ENCODE peak calls at places on chromosomes 11 and 22, in six cellular contexts. One of them, this sample, is unnamed.

GRCh38 chr22:30574095-30574981 is at the start of gene GAL3ST1:
- DNase-seq in hippocampal formation: peak
- DNase-seq in posterior cingulate gyrus: peak
- DNase-seq in HEK293T: no peak
- DNase-seq in caudate nucleus: peak
- DNase-seq in fibroblast of the aortic adventitia: no peak
- DNase-seq in this sample: peak

GRCh38 chr11:35943761-35944502 is at the start of gene LDLRAD3:
- DNase-seq in hippocampal formation: peak
- DNase-seq in fibroblast of the aortic adventitia: peak
- DNase-seq in HEK293T: peak
- DNase-seq in posterior cingulate gyrus: peak
- DNase-seq in caudate nucleus: peak
- DNase-seq in this sample: peak

GRCh38 chr11:61914471-61915171 is 2.7 kb downstream of the RAB3IL1 start:
- DNase-seq in posterior cingulate gyrus: peak
- DNase-seq in HEK293T: no peak
- DNase-seq in hippocampal formation: no peak
- DNase-seq in fibroblast of the aortic adventitia: no peak
- DNase-seq in caudate nucleus: no peak
- DNase-seq in this sample: no peak

GRCh38 chr22:38203855-38204497 is 2.2 kb downstream of the MAFF start:
- DNase-seq in fibroblast of the aortic adventitia: peak
- DNase-seq in hippocampal formation: no peak
- DNase-seq in HEK293T: no peak
- DNase-seq in posterior cingulate gyrus: no peak
- DNase-seq in caudate nucleus: no peak
- DNase-seq in this sample: no peak

GRCh38 chr11:9091044-9091936 is at the start of gene SCUBE2:
- DNase-seq in caudate nucleus: no peak
- DNase-seq in hippocampal formation: no peak
- DNase-seq in HEK293T: no peak
- DNase-seq in fibroblast of the aortic adventitia: no peak
- DNase-seq in posterior cingulate gyrus: no peak
- DNase-seq in this sample: no peak

GRCh38 chr11:2328040-2328439 is 26.2 kb downstream of the TSPAN32 start:
- DNase-seq in hippocampal formation: peak
- DNase-seq in fibroblast of the aortic adventitia: no peak
- DNase-seq in caudate nucleus: no peak
- DNase-seq in HEK293T: no peak
- DNase-seq in posterior cingulate gyrus: no peak
- DNase-seq in this sample: no peak

GRCh38 chr11:101336858-101337257 is 207.2 kb upstream of the PGR start:
- DNase-seq in hippocampal formation: no peak
- DNase-seq in HEK293T: no peak
- DNase-seq in caudate nucleus: no peak
- DNase-seq in posterior cingulate gyrus: no peak
- DNase-seq in fibroblast of the aortic adventitia: no peak
- DNase-seq in this sample: no peak

GRCh38 chr22:48373626-48374173 is 1454.0 kb downstream of the BRD1 start:
- DNase-seq in hippocampal formation: no peak
- DNase-seq in fibroblast of the aortic adventitia: no peak
- DNase-seq in posterior cingulate gyrus: no peak
- DNase-seq in HEK293T: no peak
- DNase-seq in caudate nucleus: no peak
- DNase-seq in this sample: no peak

GRCh38 chr11:7020183-7020917 is at the start of the genes NLRP14 and ZNF214:
- DNase-seq in hippocampal formation: peak
- DNase-seq in caudate nucleus: peak
- DNase-seq in fibroblast of the aortic adventitia: peak
- DNase-seq in HEK293T: peak
- DNase-seq in posterior cingulate gyrus: peak
- DNase-seq in this sample: peak

GRCh38 chr11:77072851-77073327 is 6.1 kb downstream of the CAPN5 start:
- DNase-seq in posterior cingulate gyrus: no peak
- DNase-seq in hippocampal formation: no peak
- DNase-seq in fibroblast of the aortic adventitia: no peak
- DNase-seq in HEK293T: no peak
- DNase-seq in caudate nucleus: no peak
- DNase-seq in this sample: no peak

GRCh38 chr11:90288207-90288821 is 65.5 kb upstream of the CHORDC1 start:
- DNase-seq in HEK293T: peak
- DNase-seq in hippocampal formation: peak
- DNase-seq in fibroblast of the aortic adventitia: peak
- DNase-seq in caudate nucleus: no peak
- DNase-seq in posterior cingulate gyrus: no peak
- DNase-seq in this sample: no peak

GRCh38 chr11:77211040-77211451 is 83.0 kb downstream of the MYO7A start:
- DNase-seq in HEK293T: no peak
- DNase-seq in posterior cingulate gyrus: no peak
- DNase-seq in hippocampal formation: no peak
- DNase-seq in caudate nucleus: no peak
- DNase-seq in fibroblast of the aortic adventitia: no peak
- DNase-seq in this sample: no peak

GRCh38 chr11:101441747-101442146 is 142.1 kb downstream of the TRPC6 start:
- DNase-seq in HEK293T: no peak
- DNase-seq in posterior cingulate gyrus: no peak
- DNase-seq in caudate nucleus: no peak
- DNase-seq in hippocampal formation: no peak
- DNase-seq in fibroblast of the aortic adventitia: no peak
- DNase-seq in this sample: no peak

GRCh38 chr11:86802601-86803051 is 2.3 kb downstream of the PRSS23 start:
- DNase-seq in HEK293T: peak
- DNase-seq in posterior cingulate gyrus: no peak
- DNase-seq in hippocampal formation: peak
- DNase-seq in fibroblast of the aortic adventitia: peak
- DNase-seq in caudate nucleus: no peak
- DNase-seq in this sample: no peak

GRCh38 chr11:58513747-58514367 is 6.0 kb upstream of the OR5B21 start:
- DNase-seq in posterior cingulate gyrus: peak
- DNase-seq in fibroblast of the aortic adventitia: peak
- DNase-seq in hippocampal formation: peak
- DNase-seq in caudate nucleus: peak
- DNase-seq in HEK293T: peak
- DNase-seq in this sample: peak

GRCh38 chr11:19347911-19348310 is 107.2 kb upstream of the E2F8 start:
- DNase-seq in caudate nucleus: no peak
- DNase-seq in posterior cingulate gyrus: no peak
- DNase-seq in fibroblast of the aortic adventitia: no peak
- DNase-seq in HEK293T: no peak
- DNase-seq in hippocampal formation: no peak
- DNase-seq in this sample: no peak

GRCh38 chr11:73468590-73469161 is 92.5 kb downstream of the RELT start:
- DNase-seq in hippocampal formation: no peak
- DNase-seq in HEK293T: no peak
- DNase-seq in caudate nucleus: no peak
- DNase-seq in posterior cingulate gyrus: no peak
- DNase-seq in fibroblast of the aortic adventitia: no peak
- DNase-seq in this sample: no peak

GRCh38 chr11:68342459-68343158 is 30.2 kb downstream of the LRP5 start:
- DNase-seq in HEK293T: no peak
- DNase-seq in posterior cingulate gyrus: no peak
- DNase-seq in hippocampal formation: no peak
- DNase-seq in fibroblast of the aortic adventitia: no peak
- DNase-seq in caudate nucleus: no peak
- DNase-seq in this sample: no peak

GRCh38 chr11:14620027-14620511 is 23.5 kb upstream of the PDE3B start:
- DNase-seq in HEK293T: no peak
- DNase-seq in caudate nucleus: no peak
- DNase-seq in fibroblast of the aortic adventitia: no peak
- DNase-seq in posterior cingulate gyrus: no peak
- DNase-seq in hippocampal formation: no peak
- DNase-seq in this sample: no peak

GRCh38 chr11:8019671-8020597 is 32.8 kb downstream of the EIF3F start:
- DNase-seq in fibroblast of the aortic adventitia: peak
- DNase-seq in hippocampal formation: peak
- DNase-seq in posterior cingulate gyrus: peak
- DNase-seq in caudate nucleus: peak
- DNase-seq in HEK293T: peak
- DNase-seq in this sample: peak